ENCODE peak calls at places on chromosomes 7 and 10, in six cellular contexts. R is astrocyte, L is IMR-90, H is mammary epithelial cell, O is dorsolateral prefrontal cortex, N is endothelial cell. I is an unnamed sample.

GRCh38 chr7:79403451-79403850 is 50.0 kb downstream of the MAGI2 start:
- DNase-seq in R (peak), L (peak), H (no peak), O (no peak), N (no peak), I (no peak)

GRCh38 chr7:17769918-17770317 is 170.4 kb downstream of the SNX13 start:
- DNase-seq in R (peak), L (peak), H (peak), O (peak), N (peak), I (peak)

GRCh38 chr7:77729574-77730348 is 33.5 kb downstream of the RSBN1L start:
- DNase-seq in R (peak), L (peak), H (no peak), O (no peak), N (no peak), I (no peak)

GRCh38 chr7:104926905-104927454 is 87.0 kb upstream of the KMT2E start:
- DNase-seq in R (no peak), L (no peak), H (no peak), O (no peak), N (no peak), I (no peak)

GRCh38 chr7:122602800-122603199 is 96.1 kb downstream of the RNF133 start:
- DNase-seq in R (no peak), L (no peak), H (no peak), O (no peak), N (no peak), I (no peak)

GRCh38 chr10:94285271-94285670 is 77.5 kb downstream of the NOC3L start:
- DNase-seq in R (no peak), L (no peak), H (no peak), O (no peak), N (no peak), I (no peak)

GRCh38 chr10:30048768-30049507 is 10.4 kb downstream of the JCAD start:
- DNase-seq in R (no peak), L (no peak), H (no peak), O (no peak), N (peak), I (no peak)

GRCh38 chr10:5570007-5570655 is 45.4 kb downstream of the CALML3 start:
- DNase-seq in R (no peak), L (no peak), H (no peak), O (no peak), N (no peak), I (no peak)

GRCh38 chr10:14604181-14605142 is 170.2 kb downstream of the FAM107B start:
- DNase-seq in R (peak), L (peak), H (peak), O (peak), N (peak), I (peak)

GRCh38 chr10:34994565-34995142 is 95.5 kb downstream of the CUL2 start:
- DNase-seq in R (peak), L (peak), H (peak), O (peak), N (peak), I (peak)

GRCh38 chr10:43251664-43252165 is 15.2 kb downstream of the RASGEF1A start:
- DNase-seq in R (no peak), L (no peak), H (no peak), O (peak), N (no peak), I (no peak)

GRCh38 chr10:60901561-60902235 is 42.3 kb downstream of the RHOBTB1 start:
- DNase-seq in R (no peak), L (no peak), H (no peak), O (peak), N (no peak), I (no peak)

GRCh38 chr7:80054356-80054755 is 80.3 kb upstream of the GNAI1 start:
- DNase-seq in R (peak), L (peak), H (peak), O (no peak), N (no peak), I (no peak)

GRCh38 chr10:15672469-15672868 is 47.3 kb downstream of the ITGA8 start:
- DNase-seq in R (no peak), L (no peak), H (no peak), O (no peak), N (no peak), I (no peak)

GRCh38 chr7:124692420-124692819 is 73.2 kb downstream of the GPR37 start:
- DNase-seq in R (peak), L (peak), H (no peak), O (no peak), N (no peak), I (no peak)

GRCh38 chr7:96311967-96312366 is 9.9 kb downstream of the SLC25A13 start:
- DNase-seq in R (no peak), L (peak), H (peak), O (no peak), N (no peak), I (no peak)

GRCh38 chr10:133241501-133242205 is 4.0 kb downstream of the VENTX start:
- DNase-seq in R (no peak), L (no peak), H (no peak), O (no peak), N (no peak), I (peak)

GRCh38 chr10:75403144-75404022 is 1.8 kb upstream of the ZNF503 start:
- DNase-seq in R (no peak), L (no peak), H (peak), O (no peak), N (peak), I (no peak)

GRCh38 chr10:102669206-102670064 is 25.2 kb downstream of the TRIM8 start:
- DNase-seq in R (peak), L (peak), H (peak), O (peak), N (no peak), I (no peak)

GRCh38 chr7:43784030-43785001 is 25.8 kb downstream of the BLVRA start:
- DNase-seq in R (no peak), L (peak), H (no peak), O (no peak), N (no peak), I (peak)

GRCh38 chr10:111373696-111374095 is 296.9 kb downstream of the ADRA2A start:
- DNase-seq in R (no peak), L (no peak), H (no peak), O (no peak), N (no peak), I (no peak)

GRCh38 chr10:72688208-72688651 is 3.7 kb upstream of the MCU start:
- DNase-seq in R (peak), L (peak), H (peak), O (no peak), N (no peak), I (no peak)

GRCh38 chr10:110860576-110861241 is 11.0 kb upstream of the PDCD4 start:
- DNase-seq in R (no peak), L (no peak), H (no peak), O (no peak), N (no peak), I (no peak)

GRCh38 chr7:131536361-131536849 is 20.0 kb downstream of the PODXL start:
- DNase-seq in R (no peak), L (no peak), H (no peak), O (no peak), N (no peak), I (no peak)

GRCh38 chr7:41244246-41244645 is 458.6 kb downstream of the INHBA start:
- DNase-seq in R (peak), L (peak), H (no peak), O (no peak), N (no peak), I (no peak)

GRCh38 chr10:42952358-42952757 is 124.5 kb upstream of the RET start:
- DNase-seq in R (no peak), L (no peak), H (peak), O (no peak), N (peak), I (no peak)

GRCh38 chr10:49527850-49528249 is 11.1 kb downstream of the ERCC6 start:
- DNase-seq in R (no peak), L (no peak), H (no peak), O (no peak), N (no peak), I (no peak)

GRCh38 chr10:49740346-49741107 is 21.6 kb downstream of the OGDHL start:
- DNase-seq in R (no peak), L (no peak), H (no peak), O (no peak), N (no peak), I (no peak)

GRCh38 chr10:11177926-11178453 is 160.3 kb downstream of the CELF2 start:
- DNase-seq in R (no peak), L (no peak), H (no peak), O (peak), N (no peak), I (no peak)

GRCh38 chr7:116864084-116864483 is 1.7 kb downstream of the CAPZA2 start:
- DNase-seq in R (no peak), L (no peak), H (no peak), O (no peak), N (no peak), I (no peak)

GRCh38 chr7:55180821-55181542 is 162.2 kb downstream of the EGFR start:
- DNase-seq in R (no peak), L (no peak), H (no peak), O (no peak), N (no peak), I (no peak)

GRCh38 chr7:155996718-155997059 is 184.4 kb upstream of the SHH start:
- DNase-seq in R (no peak), L (no peak), H (no peak), O (no peak), N (no peak), I (no peak)

GRCh38 chr10:29517352-29517923 is 117.3 kb downstream of the SVIL start:
- DNase-seq in R (no peak), L (peak), H (no peak), O (peak), N (peak), I (peak)

GRCh38 chr10:27537166-27537565 is 33.1 kb downstream of the RAB18 start:
- DNase-seq in R (no peak), L (no peak), H (no peak), O (no peak), N (no peak), I (no peak)

GRCh38 chr10:27535312-27535711 is 31.2 kb downstream of the RAB18 start:
- DNase-seq in R (no peak), L (no peak), H (no peak), O (no peak), N (no peak), I (no peak)

GRCh38 chr10:27531336-27531847 is 27.3 kb downstream of the RAB18 start:
- DNase-seq in R (no peak), L (no peak), H (no peak), O (no peak), N (no peak), I (no peak)

GRCh38 chr10:27536437-27536836 is 32.3 kb downstream of the RAB18 start:
- DNase-seq in R (no peak), L (no peak), H (no peak), O (no peak), N (no peak), I (no peak)

GRCh38 chr10:27534341-27534740 is 30.2 kb downstream of the RAB18 start:
- DNase-seq in R (no peak), L (no peak), H (no peak), O (no peak), N (no peak), I (no peak)
- TF ChIP-seq CTCF in R (no peak), L (no peak), H (no peak), O (no peak), N (no peak), I (no peak)

GRCh38 chr10:97780991-97781540 is 9.3 kb upstream of the SFRP5 start:
- DNase-seq in R (no peak), L (no peak), H (no peak), O (no peak), N (no peak), I (no peak)
- TF ChIP-seq CTCF in R (no peak), L (no peak), H (no peak), O (no peak), N (no peak), I (no peak)

DNA sequence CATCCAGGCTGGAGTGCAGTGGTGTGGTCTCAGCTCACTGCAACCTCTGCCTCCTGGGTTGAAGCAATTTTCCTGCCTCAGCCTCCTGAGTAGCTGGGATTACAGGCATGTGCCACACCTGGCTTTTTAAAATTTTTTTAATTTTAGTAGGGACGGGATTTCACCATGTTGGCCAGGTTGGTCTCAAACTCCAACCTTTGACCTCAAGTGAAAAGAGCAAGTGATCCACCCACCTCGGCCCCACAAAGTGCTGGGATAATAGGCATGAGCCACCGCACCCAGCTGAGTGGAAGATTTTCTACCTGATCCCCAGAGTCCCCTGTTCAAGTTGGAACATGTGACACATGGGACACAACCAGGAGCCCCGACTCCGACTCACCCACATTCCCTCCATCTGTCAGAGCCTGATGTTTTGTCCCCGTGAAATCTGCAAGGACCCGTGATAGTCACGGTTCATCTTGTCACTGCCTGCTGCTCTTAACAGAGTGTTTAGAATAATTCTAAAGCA is 104.5 kb downstream of the SMURF1 start:
- DNase-seq in R (no peak), L (no peak), H (no peak), O (no peak), N (no peak), I (no peak)
- TF ChIP-seq CTCF in R (no peak), L (no peak), H (no peak), O (no peak), N (no peak), I (no peak)

DNA sequence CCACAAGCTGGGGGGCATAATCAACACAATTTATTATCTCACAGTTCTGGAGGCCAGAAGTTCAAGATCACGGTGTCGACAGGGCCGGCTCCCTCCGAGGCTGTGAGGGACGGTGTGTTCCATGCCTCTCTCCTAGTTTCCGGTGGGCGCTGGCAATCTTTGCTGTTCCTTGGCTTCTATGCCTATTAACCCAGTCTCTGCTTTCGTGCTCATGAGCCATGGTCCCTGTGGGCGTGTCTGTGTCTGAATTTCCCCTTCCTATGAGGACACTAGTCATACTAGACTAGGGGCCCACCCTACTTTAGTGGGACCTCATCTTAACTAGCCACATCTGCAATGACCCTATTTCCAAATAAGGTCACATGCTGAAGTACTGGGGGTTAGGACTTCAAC is 29.4 kb downstream of the HIPK2 start:
- DNase-seq in R (no peak), L (no peak), H (no peak), O (no peak), N (no peak), I (no peak)
- TF ChIP-seq CTCF in R (no peak), L (no peak), H (no peak), O (no peak), N (no peak), I (no peak)

DNA sequence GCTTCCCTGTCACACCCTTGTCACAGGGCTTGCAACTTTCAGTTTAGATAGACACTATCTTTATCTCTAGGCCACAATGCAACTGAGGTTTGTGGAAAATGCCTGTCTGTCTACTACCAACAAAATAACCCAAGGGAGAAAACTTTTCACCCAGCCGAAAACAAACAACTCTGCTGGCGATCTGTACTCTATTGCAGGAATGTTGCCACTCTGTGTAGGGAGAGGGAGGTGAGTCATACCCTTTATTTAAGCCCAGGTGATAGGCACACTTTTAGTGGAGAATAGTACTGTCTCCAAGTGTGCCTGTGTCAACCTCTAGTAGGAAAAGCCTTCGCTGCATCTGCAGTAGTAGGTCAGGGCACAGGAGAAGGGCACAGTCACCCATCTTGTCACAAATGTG is 108.3 kb downstream of the SLC25A40 start:
- DNase-seq in R (no peak), L (no peak), H (no peak), O (no peak), N (no peak), I (no peak)
- TF ChIP-seq CTCF in R (no peak), L (no peak), H (no peak), O (no peak), N (no peak), I (no peak)

DNA sequence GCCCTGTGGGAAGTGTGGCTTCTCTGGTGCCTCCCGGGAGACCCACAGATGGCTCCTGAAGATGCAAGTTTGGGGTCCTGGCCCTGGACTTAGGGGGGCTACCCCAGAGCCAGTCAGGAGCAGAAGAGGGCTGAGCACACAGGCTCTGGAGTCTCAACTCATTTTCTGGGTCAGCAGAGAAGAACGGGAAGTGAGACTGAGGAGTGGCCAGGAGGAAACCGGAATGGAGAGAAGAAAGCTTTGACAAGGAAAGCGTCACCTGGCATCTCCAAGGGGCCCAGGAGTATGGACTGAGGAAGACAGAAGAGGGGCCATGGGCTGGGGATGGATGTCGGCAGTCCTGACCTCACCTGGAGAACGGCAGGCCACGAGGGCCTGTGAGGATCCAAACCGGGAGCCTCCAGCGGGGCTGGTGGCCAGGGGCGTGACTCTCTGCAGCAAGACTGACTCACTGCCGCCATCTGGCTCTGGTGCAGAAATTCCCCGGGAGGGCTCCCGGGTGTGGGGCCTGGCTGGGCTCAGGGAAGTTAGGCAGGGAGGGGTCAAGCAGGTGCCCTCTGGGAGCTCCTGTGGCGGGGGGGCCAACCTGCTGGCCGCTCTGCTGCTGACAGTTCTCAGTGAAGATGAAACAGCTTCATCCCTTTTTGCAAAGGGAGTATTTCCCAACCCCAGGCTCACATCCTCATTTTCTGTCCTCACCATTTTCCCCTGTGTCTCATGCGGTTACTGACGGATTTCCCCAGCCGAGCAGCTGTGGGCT is 23.6 kb downstream of the DAGLB start:
- DNase-seq in R (no peak), L (no peak), H (peak), O (peak), N (no peak), I (no peak)
- TF ChIP-seq CTCF in R (no peak), L (no peak), H (peak), O (no peak), N (no peak), I (no peak)

DNA sequence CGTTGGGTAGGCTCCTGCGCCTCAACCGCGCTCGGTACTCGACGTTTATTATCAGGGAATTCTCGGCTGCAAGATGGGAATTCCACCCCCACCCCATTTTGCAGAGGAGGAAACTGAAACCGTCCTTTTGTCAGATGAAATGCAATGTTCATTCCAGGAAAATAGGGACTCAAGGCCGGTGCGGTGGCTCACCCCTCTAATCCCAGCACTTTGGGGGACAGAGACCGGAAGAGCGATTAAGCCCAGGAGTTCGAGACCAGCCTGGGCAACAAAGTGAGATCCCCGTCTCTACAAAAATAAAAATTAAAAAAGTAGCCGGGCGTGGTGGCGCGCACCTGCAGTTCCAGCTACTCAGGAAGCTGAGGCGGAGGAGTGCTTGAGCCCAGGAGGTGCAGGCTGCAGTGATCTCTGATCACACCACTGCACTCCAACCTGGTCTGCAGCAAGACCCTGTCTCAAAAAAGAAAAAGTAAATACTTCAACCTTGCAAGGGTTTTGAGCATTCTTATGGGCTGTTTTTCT is 720 bp upstream of the RFC2 start:
- DNase-seq in R (no peak), L (no peak), H (no peak), O (no peak), N (no peak), I (no peak)
- TF ChIP-seq CTCF in R (no peak), L (no peak), H (no peak), O (no peak), N (no peak), I (no peak)

DNA sequence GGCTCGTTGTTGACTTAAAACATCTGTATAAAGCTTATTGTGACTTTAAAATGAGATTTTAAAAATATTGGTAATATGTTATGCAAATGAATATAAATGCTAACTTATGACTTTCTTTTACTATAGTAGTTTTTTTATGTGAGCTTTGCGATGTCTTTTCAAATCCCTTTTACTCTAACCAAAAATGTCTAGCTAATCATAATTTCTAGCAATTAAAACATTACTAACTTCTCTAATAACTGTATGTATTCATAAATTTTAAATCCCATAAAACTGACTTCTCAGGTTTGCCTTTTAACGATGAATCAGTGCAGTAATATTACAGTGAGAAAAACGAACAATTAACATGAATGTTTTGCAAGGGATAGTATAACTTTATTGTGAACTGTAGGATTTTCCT is 113.2 kb downstream of the MAPK8 start:
- DNase-seq in R (no peak), L (no peak), H (no peak), O (no peak), N (no peak), I (no peak)
- TF ChIP-seq CTCF in R (no peak), L (no peak), H (no peak), O (no peak), N (no peak), I (no peak)

I was measured in GM10248.